ENCODE peak calls at places on chromosomes 13 and 19, in four cellular contexts. M is testis, Z is K562, B is BE2C. Y is an unnamed sample.

GRCh38 chr19:5655412-5655811 is 24.9 kb downstream of the MICOS13 start:
- DNase-seq in M (no peak), Z (no peak), B (no peak), Y (no peak)

GRCh38 chr13:92739306-92739818 is 487.2 kb upstream of the GPC6 start:
- DNase-seq in M (no peak), Z (no peak), B (no peak), Y (no peak)

GRCh38 chr13:67075239-67075638 is 154.9 kb downstream of the PCDH9 start:
- DNase-seq in M (no peak), Z (no peak), B (no peak), Y (no peak)

GRCh38 chr19:23799321-23799720 is 40.6 kb upstream of the ZNF681 start:
- DNase-seq in M (no peak), Z (no peak), B (no peak), Y (no peak)

GRCh38 chr13:34933349-34933748 is 8.7 kb upstream of the NBEA start:
- DNase-seq in M (no peak), Z (no peak), B (no peak), Y (no peak)

GRCh38 chr13:71477735-71478134 is 389.3 kb downstream of the DACH1 start:
- DNase-seq in M (no peak), Z (no peak), B (no peak), Y (no peak)

GRCh38 chr19:15372470-15372869 is 7.1 kb downstream of the AKAP8 start:
- DNase-seq in M (no peak), Z (no peak), B (no peak), Y (no peak)

GRCh38 chr19:9070066-9070465 is 16.8 kb upstream of the OR1M1 start:
- DNase-seq in M (no peak), Z (no peak), B (no peak), Y (no peak)

GRCh38 chr19:5228932-5229777 is 111.5 kb downstream of the PTPRS start:
- DNase-seq in M (peak; percentile 18), Z (peak; percentile 44), B (peak; percentile 31), Y (no peak)

GRCh38 chr19:55626350-55626749 is 2.0 kb upstream of the ZNF784 start:
- DNase-seq in M (no peak), Z (no peak), B (no peak), Y (no peak)

GRCh38 chr19:47593860-47594259 is 15.1 kb upstream of the BICRA start:
- DNase-seq in M (no peak), Z (no peak), B (no peak), Y (no peak)

GRCh38 chr19:50322931-50323781 is 6.0 kb downstream of the KCNC3 start:
- DNase-seq in M (no peak), Z (no peak), B (no peak), Y (no peak)
- H3K27me3 ChIP-seq in M (no peaks in the 10 kb centered on the region), Z (no peaks in the 10 kb centered on the region), B (no peaks in the 10 kb centered on the region), Y (no peaks in the 10 kb centered on the region)

GRCh38 chr13:99035715-99036114 is 57.9 kb upstream of the DOCK9 start:
- DNase-seq in M (no peak), Z (no peak), B (no peak), Y (no peak)

GRCh38 chr13:99034333-99035085 is 56.6 kb upstream of the DOCK9 start:
- DNase-seq in M (no peak), Z (no peak), B (no peak), Y (no peak)

GRCh38 chr13:99037756-99038155 is 59.9 kb upstream of the DOCK9 start:
- DNase-seq in M (no peak), Z (no peak), B (no peak), Y (no peak)

GRCh38 chr13:99031725-99032298 is 53.9 kb upstream of the DOCK9 start:
- DNase-seq in M (no peak), Z (no peak), B (no peak), Y (no peak)

GRCh38 chr13:99033814-99034213 is 56.0 kb upstream of the DOCK9 start:
- DNase-seq in M (no peak), Z (no peak), B (no peak), Y (no peak)
- TF ChIP-seq CTCF in M (peak; percentile 39), Z (peak; percentile 63), B (peak; percentile 46), Y (peak; percentile 55)

GRCh38 chr19:29526730-29527499 is 1.1 kb downstream of the VSTM2B start:
- DNase-seq in M (no peak), Z (peak; percentile 43), B (no peak), Y (no peak)
- H3K27me3 ChIP-seq in M (peaks cover 3% of the 10 kb centered on the region), Z (peaks cover 30% of the 10 kb centered on the region), B (peaks cover 67% of the 10 kb centered on the region), Y (peaks cover 91% of the 10 kb centered on the region)

GRCh38 chr19:3557461-3558248 is at the start of gene MFSD12:
- DNase-seq in M (peak; percentile 94), Z (peak; percentile 99), B (peak; percentile 97), Y (peak; percentile 95)

GRCh38 chr19:3555653-3556422 is 1.5 kb downstream of the MFSD12 start:
- DNase-seq in M (no peak), Z (no peak), B (no peak), Y (no peak)

GRCh38 chr19:3556423-3556977 is 886 bp downstream of the MFSD12 start:
- DNase-seq in M (no peak), Z (peak; percentile 56), B (no peak), Y (no peak)

GRCh38 chr19:3554254-3555083 is 2.9 kb downstream of the MFSD12 start:
- DNase-seq in M (no peak), Z (no peak), B (no peak), Y (no peak)

DNA sequence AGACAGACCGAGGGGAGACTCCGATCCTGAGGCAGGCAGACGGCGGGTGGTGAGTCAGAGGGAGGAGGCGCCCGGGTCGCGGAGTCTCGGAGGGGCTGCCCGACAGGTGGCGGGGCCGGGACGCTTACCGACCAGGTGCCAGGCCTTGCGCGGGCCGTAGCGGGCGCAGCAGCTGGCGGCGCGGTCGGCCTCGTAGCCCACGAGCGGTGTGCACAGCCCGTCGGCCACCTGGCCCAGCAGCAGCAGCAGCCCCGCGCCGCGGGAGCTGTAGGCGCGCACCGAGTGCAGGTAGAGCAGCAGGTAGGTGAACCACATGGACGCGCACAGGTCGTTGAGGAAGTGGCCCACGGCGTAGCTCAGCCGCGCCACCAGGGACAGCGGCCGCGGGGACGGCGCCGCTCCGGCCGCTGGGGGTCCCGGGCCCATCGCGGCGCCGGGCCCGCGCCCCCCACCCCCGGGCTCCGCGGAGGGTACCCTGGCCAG is 367 bp downstream of the MFSD12 start:
- DNase-seq in M (no peak), Z (peak; percentile 74), B (no peak), Y (peak; percentile 47)
- TF ChIP-seq CTCF in M (no peak), Z (no peak), B (no peak), Y (peak; percentile 12)

GRCh38 chr19:13092608-13093260 is 9.9 kb downstream of the LYL1 start:
- DNase-seq in M (no peak), Z (no peak), B (no peak), Y (no peak)

GRCh38 chr19:13094771-13095392 is 7.8 kb downstream of the LYL1 start:
- DNase-seq in M (no peak), Z (peak; percentile 58), B (peak; percentile 49), Y (peak; percentile 39)

GRCh38 chr19:13094285-13094595 is 8.4 kb downstream of the LYL1 start:
- DNase-seq in M (no peak), Z (no peak), B (peak; percentile 52), Y (no peak)

GRCh38 chr19:13092206-13092605 is 10.5 kb downstream of the LYL1 start:
- DNase-seq in M (no peak), Z (no peak), B (no peak), Y (no peak)

DNA sequence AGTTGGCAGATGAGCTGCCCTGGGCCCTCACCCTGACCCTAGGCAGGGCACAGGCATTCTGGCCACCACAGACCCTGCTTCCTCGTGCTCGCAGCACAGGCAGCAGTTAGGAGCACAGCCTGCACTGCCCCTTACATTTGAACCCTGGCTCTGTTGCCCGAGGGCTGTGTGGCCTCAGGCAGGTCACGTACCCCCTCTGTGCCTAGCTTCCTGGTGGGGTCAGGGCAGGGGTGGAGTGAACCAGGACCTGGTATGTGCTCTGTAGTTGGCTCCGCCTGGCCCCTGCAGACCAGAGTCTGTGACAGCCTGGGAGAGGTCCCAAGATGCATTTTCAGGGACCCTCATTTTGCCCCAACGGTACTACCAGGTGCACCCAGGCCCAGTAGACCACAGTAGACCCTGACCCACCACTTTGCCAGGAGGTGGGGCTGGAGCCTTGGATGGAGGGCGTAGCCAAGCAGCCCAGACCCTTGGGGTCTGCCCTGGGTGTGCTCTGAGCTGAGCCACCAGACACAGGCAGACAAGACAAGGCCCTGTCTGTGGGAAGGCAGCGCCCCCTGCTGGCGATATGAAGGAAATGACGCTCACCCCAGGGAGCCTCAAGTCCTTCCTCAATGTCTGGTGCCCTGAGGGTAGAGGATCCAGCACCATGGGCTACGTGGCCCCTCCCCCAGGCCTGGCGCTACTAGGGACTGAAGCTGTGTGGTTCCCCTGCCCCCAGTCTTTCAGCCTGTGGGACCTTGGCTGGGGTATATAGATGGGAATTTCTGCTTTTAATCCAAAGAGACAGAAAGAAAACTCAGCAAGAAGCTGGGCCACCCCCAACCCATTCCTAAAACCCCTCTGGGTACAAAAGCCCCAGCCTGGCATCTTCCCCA is 9.0 kb downstream of the LYL1 start:
- DNase-seq in M (peak; percentile 82), Z (peak; percentile 83), B (peak; percentile 88), Y (peak; percentile 84)
- H3K27me3 ChIP-seq in M (no peaks in the 10 kb centered on the region), Z (no peaks in the 10 kb centered on the region), B (no peaks in the 10 kb centered on the region), Y (no peaks in the 10 kb centered on the region)